ENCODE peak calls at places on chromosomes 11 and 22, in four cellular contexts. G, P, B and R are unnamed samples.

GRCh38 chr11:12706531-12707499 is 32.6 kb downstream of the TEAD1 start:
- DNase-seq in G (peak), P (peak), B (no peak), R (no peak)

GRCh38 chr22:50305658-50306566 is 1.5 kb downstream of the PLXNB2 start:
- DNase-seq in B (no peak), P (peak), G (no peak), R (peak)

GRCh38 chr11:10490398-10491232 is 35.6 kb downstream of the AMPD3 start:
- DNase-seq in G (peak), B (no peak), P (peak), R (peak)

GRCh38 chr22:29231971-29232959 is 26.6 kb downstream of the EMID1 start:
- DNase-seq in B (no peak), G (peak), P (peak), R (no peak)

GRCh38 chr11:75246006-75246672 is 5.6 kb downstream of the TPBGL start:
- DNase-seq in G (no peak), B (no peak), P (no peak), R (no peak)

GRCh38 chr22:31295831-31296230 is 3.5 kb upstream of the PIK3IP1 start:
- DNase-seq in G (no peak), P (no peak), B (no peak), R (no peak)

GRCh38 chr22:27828214-27828587 is 26.6 kb upstream of the MN1 start:
- DNase-seq in G (no peak), P (no peak), B (no peak), R (no peak)

GRCh38 chr11:83292709-83293435 is 6.7 kb upstream of the CCDC90B start:
- DNase-seq in P (peak), B (no peak), G (peak), R (peak)

GRCh38 chr11:78641541-78641940 is 66.9 kb upstream of the NARS2 start:
- DNase-seq in B (no peak), P (no peak), G (no peak), R (no peak)

GRCh38 chr22:23237841-23238240 is 57.5 kb downstream of the BCR start:
- DNase-seq in B (no peak), G (no peak), P (peak), R (no peak)

GRCh38 chr11:71488086-71488967 is 35.3 kb downstream of the NADSYN1 start:
- DNase-seq in B (no peak), P (peak), G (no peak), R (peak)

GRCh38 chr22:22235564-22235963 is 9.0 kb upstream of the VPREB1 start:
- DNase-seq in G (no peak), P (peak), B (peak), R (peak)

GRCh38 chr11:44248109-44248508 is 61.8 kb downstream of the ALX4 start:
- DNase-seq in B (no peak), G (no peak), P (no peak), R (no peak)

GRCh38 chr22:48439560-48440135 is 1388.0 kb downstream of the BRD1 start:
- DNase-seq in P (no peak), G (no peak), B (no peak), R (no peak)

GRCh38 chr22:29300467-29300806 is 6.0 kb upstream of the GAS2L1 start:
- DNase-seq in P (no peak), B (no peak), G (no peak), R (no peak)

GRCh38 chr11:107040447-107041444 is 22.5 kb upstream of the GUCY1A2 start:
- DNase-seq in P (no peak), G (no peak), B (no peak), R (no peak)

GRCh38 chr11:112620621-112621394 is 340.4 kb upstream of the NCAM1 start:
- DNase-seq in G (no peak), P (no peak), B (no peak), R (no peak)

DNA sequence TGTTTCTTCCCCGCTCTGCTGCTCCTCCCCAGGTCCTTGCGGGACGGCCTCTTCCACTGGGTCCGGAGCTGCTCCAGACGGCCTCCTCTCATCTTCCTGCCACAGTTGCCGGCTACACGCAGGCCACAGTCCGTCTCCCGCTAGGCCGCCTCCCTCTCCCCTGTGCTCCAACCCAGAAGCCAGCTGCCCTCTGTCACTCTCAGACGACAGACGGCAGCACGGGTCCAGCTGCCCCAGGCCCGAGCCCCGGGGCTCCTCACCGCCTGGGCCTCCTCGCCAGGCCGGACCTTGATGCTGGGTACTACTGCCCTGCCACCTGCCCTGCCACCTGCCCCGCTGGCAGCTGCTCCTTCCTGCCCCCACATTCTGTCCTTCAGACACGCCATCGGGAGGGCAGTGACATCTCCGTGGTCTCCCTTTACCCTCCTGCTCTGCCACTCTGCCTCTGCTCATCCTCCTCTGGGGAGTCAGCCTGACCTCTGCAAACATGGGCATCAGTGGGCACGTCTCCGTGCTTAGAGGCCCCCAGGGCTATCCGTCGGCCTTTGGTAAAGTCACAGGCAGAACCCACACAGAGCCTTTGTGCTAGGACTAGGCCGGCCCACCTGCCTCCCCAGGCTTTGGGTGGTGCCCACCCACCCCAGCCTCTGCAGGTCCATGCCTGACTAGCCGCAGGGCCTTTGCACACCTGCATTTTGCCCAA is 43.1 kb upstream of the TH start:
- DNase-seq in G (peak), P (peak), B (no peak), R (no peak)
- TF ChIP-seq PHF8 in G (no peak), P (no peak), B (no peak), R (no peak)

GRCh38 chr11:129703846-129704245 is 111.8 kb upstream of the TMEM45B start:
- DNase-seq in B (no peak), G (no peak), P (peak), R (no peak)
- H3K4me2 ChIP-seq in B (no peak), G (no peak), P (no peak), R (no peak)

GRCh38 chr11:116231540-116231939 is 541.2 kb downstream of the BUD13 start:
- DNase-seq in G (no peak), P (no peak), B (no peak), R (no peak)
- TF ChIP-seq PHF8 in G (no peak), P (no peak), B (no peak), R (no peak)

GRCh38 chr11:29320196-29320595 is 696.6 kb downstream of the KCNA4 start:
- DNase-seq in P (no peak), B (no peak), G (no peak), R (no peak)

GRCh38 chr11:29318134-29318845 is 698.5 kb downstream of the KCNA4 start:
- DNase-seq in B (no peak), P (no peak), G (no peak), R (no peak)

GRCh38 chr11:29321293-29322132 is 695.3 kb downstream of the KCNA4 start:
- DNase-seq in B (no peak), G (peak), P (no peak), R (no peak)

GRCh38 chr11:29319231-29319630 is 697.6 kb downstream of the KCNA4 start:
- DNase-seq in G (no peak), P (no peak), B (no peak), R (no peak)

GRCh38 chr11:29317669-29318068 is 699.2 kb downstream of the KCNA4 start:
- DNase-seq in G (no peak), P (no peak), B (no peak), R (no peak)
- H3K4me2 ChIP-seq in G (no peak), P (no peak), B (no peak), R (peak)

DNA sequence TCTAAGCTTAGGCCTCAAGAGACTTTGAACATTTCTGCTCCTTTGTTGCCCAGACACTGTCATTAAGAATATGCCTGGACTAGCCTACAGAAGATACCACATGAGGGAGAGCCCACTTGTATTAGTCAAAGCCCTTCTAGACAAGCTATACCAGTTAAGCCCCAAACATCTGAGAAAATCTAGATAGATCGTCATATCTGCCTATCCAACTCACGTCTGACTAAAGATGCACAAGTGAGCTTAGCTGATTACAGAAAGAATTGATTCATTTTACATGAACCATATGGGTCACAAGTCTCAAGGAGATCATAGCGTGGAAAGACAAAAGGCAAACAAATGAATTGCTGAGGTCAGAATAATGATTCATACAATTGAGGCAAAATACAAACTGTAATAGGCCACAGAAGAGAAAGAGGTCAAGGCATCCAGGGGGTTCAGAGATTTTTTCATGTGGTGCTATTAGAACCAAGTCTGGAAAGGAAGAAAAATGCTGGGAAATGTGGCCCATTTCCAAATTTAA is 1155.5 kb upstream of the TENM4 start:
- DNase-seq in G (no peak), B (no peak), P (no peak), R (no peak)
- TF ChIP-seq PHF8 in G (no peak), B (no peak), P (no peak), R (no peak)